ENCODE peak calls at places on chromosomes 2 and 18, in nine cellular contexts. P is substantia nigra, Q is NCI-H82, N is brain microvascular endothelial cell, X is GF-D8, F is HFFc6, A is adrenal gland, T is lung microvascular endothelial cell, Z is dorsolateral prefrontal cortex. U is an unnamed sample.
A peak's percentile ranks its signal among the peaks of the same experiment; 100 is the strongest.

GRCh38 chr18:21904856-21905255 is 164.3 kb downstream of the MIB1 start:
- DNase-seq in P (no peak), Q (peak; percentile 5), N (no peak), X (no peak), F (no peak), A (peak; percentile 64), T (peak; percentile 53), Z (no peak), U (no peak)

GRCh38 chr2:133844214-133844892 is 276.1 kb upstream of the NCKAP5 start:
- DNase-seq in P (peak; percentile 69), Q (peak; percentile 88), N (peak; percentile 80), X (no peak), F (peak; percentile 73), A (peak; percentile 69), T (peak; percentile 72), Z (peak; percentile 71), U (peak; percentile 57)

GRCh38 chr2:111117666-111118454 is 2.9 kb upstream of the BCL2L11 start:
- DNase-seq in P (no peak), Q (no peak), N (peak; percentile 68), X (peak; percentile 29), F (peak; percentile 60), A (peak; percentile 28), T (peak; percentile 45), Z (peak; percentile 28), U (peak; percentile 36)

GRCh38 chr18:8890957-8891464 is 185.7 kb downstream of the MTCL1 start:
- DNase-seq in P (no peak), Q (no peak), N (peak; percentile 92), X (no peak), F (peak; percentile 97), A (no peak), T (no peak), Z (no peak), U (no peak)

GRCh38 chr18:25164837-25165791 is 186.9 kb downstream of the ZNF521 start:
- DNase-seq in P (no peak), Q (no peak), N (peak; percentile 27), X (no peak), F (peak; percentile 32), A (no peak), T (peak; percentile 52), Z (no peak), U (no peak)

GRCh38 chr2:223058952-223059716 is 7.1 kb downstream of the KCNE4 start:
- DNase-seq in P (no peak), Q (no peak), N (peak; percentile 51), X (no peak), F (no peak), A (no peak), T (peak; percentile 65), Z (no peak), U (no peak)

GRCh38 chr2:241063587-241063986 is 38.5 kb downstream of the MTERF4 start:
- DNase-seq in P (no peak), Q (no peak), N (no peak), X (no peak), F (no peak), A (peak; percentile 21), T (peak; percentile 16), Z (peak; percentile 2), U (peak; percentile 15)

GRCh38 chr2:220441404-220441803 is 814.0 kb downstream of the SLC4A3 start:
- DNase-seq in P (no peak), Q (no peak), N (no peak), X (no peak), F (no peak), A (no peak), T (no peak), Z (no peak), U (no peak)

GRCh38 chr2:197348721-197349337 is 38.2 kb upstream of the ANKRD44 start:
- DNase-seq in P (no peak), Q (no peak), N (no peak), X (no peak), F (no peak), A (no peak), T (no peak), Z (no peak), U (no peak)

GRCh38 chr2:136378712-136379595 is 261.0 kb upstream of the CXCR4 start:
- DNase-seq in P (peak; percentile 60), Q (peak; percentile 84), N (peak; percentile 50), X (no peak), F (peak; percentile 17), A (peak; percentile 67), T (peak; percentile 73), Z (peak; percentile 71), U (peak; percentile 82)

GRCh38 chr2:9298583-9298982 is 92.0 kb downstream of the ASAP2 start:
- DNase-seq in P (no peak), Q (no peak), N (no peak), X (no peak), F (no peak), A (no peak), T (no peak), Z (no peak), U (no peak)

GRCh38 chr2:45672138-45672537 is 20.7 kb downstream of the PRKCE start:
- DNase-seq in P (no peak), Q (no peak), N (no peak), X (no peak), F (no peak), A (no peak), T (no peak), Z (no peak), U (no peak)

GRCh38 chr18:74918276-74918675 is 290.7 kb downstream of the PTGR3 start:
- DNase-seq in P (no peak), Q (no peak), N (no peak), X (no peak), F (no peak), A (no peak), T (no peak), Z (no peak), U (no peak)

U was measured in activated CD4-positive, alpha-beta memory T cell treated with anti-CD3 and anti-CD28 coated beads, Interleukin-2, amount 10 ng/mL, durations not matched to agents 7 days and 5 days.